ENCODE peak calls at places on chromosome 17, in five cellular contexts. E, L, V, J and F are unnamed samples.

GRCh38 chr17:17440938-17441730 is 35.7 kb upstream of the MED9 start:
- DNase-seq in E (no peak), L (no peak), V (no peak), J (no peak), F (peak; percentile 13)

GRCh38 chr17:15398291-15398690 is 56.9 kb upstream of the TEKT3 start:
- DNase-seq in J (no peak), E (no peak), L (peak; percentile 60), V (no peak), F (peak; percentile 81)

GRCh38 chr17:17387017-17387416 is 83.8 kb downstream of the NT5M start:
- DNase-seq in E (peak; percentile 48), L (no peak), V (no peak), J (no peak), F (no peak)

GRCh38 chr17:82146663-82147654 is 48.9 kb upstream of the FASN start:
- DNase-seq in L (no peak), V (no peak), J (no peak), E (no peak), F (no peak)

GRCh38 chr17:80527016-80527645 is 17.5 kb upstream of the RPTOR start:
- DNase-seq in J (no peak), L (no peak), V (no peak), E (no peak), F (no peak)

GRCh38 chr17:50721194-50722010 is 2.0 kb downstream of the LUC7L3 start:
- DNase-seq in L (no peak), J (no peak), E (no peak), V (no peak), F (no peak)

GRCh38 chr17:27319536-27320221 is 25.8 kb downstream of the WSB1 start:
- DNase-seq in L (peak; percentile 96), J (peak; percentile 74), E (peak; percentile 68), V (peak; percentile 67), F (peak; percentile 75)

GRCh38 chr17:10737168-10737622 is 7.4 kb upstream of the TMEM220 start:
- DNase-seq in V (peak; percentile 52), L (peak; percentile 40), E (peak; percentile 92), J (peak; percentile 81), F (peak; percentile 69)

GRCh38 chr17:50312311-50312710 is 33.6 kb upstream of the XYLT2 start:
- DNase-seq in E (no peak), J (no peak), L (no peak), V (no peak), F (no peak)

GRCh38 chr17:2707721-2708584 is 3.6 kb downstream of the CLUH start:
- DNase-seq in V (no peak), J (no peak), E (peak; percentile 35), L (peak; percentile 99), F (peak; percentile 90)

GRCh38 chr17:9406046-9406631 is 169.5 kb downstream of the STX8 start:
- DNase-seq in J (no peak), L (no peak), E (no peak), V (no peak), F (no peak)

GRCh38 chr17:13545941-13546340 is 55.8 kb downstream of the HS3ST3A1 start:
- DNase-seq in L (no peak), V (no peak), E (no peak), J (no peak), F (no peak)

GRCh38 chr17:81207610-81208581 is 14.9 kb downstream of the CEP131 start:
- DNase-seq in J (no peak), V (no peak), E (no peak), L (no peak), F (no peak)

GRCh38 chr17:37340804-37341203 is 35.0 kb upstream of the C17orf78 start:
- DNase-seq in V (no peak), J (no peak), L (no peak), E (no peak), F (no peak)

GRCh38 chr17:362721-363120 is 10.1 kb upstream of the RPH3AL start:
- DNase-seq in E (no peak), V (no peak), J (no peak), L (no peak), F (no peak)

GRCh38 chr17:31550389-31551056 is 159.0 kb downstream of the RAB11FIP4 start:
- DNase-seq in E (no peak), J (no peak), L (no peak), V (no peak), F (no peak)

GRCh38 chr17:80943346-80944145 is 48.1 kb upstream of the CHMP6 start:
- DNase-seq in J (no peak), E (no peak), L (no peak), V (peak; percentile 9), F (peak; percentile 6)

GRCh38 chr17:79907217-79907715 is 68.0 kb upstream of the CBX4 start:
- DNase-seq in J (no peak), V (no peak), L (no peak), E (no peak), F (no peak)

GRCh38 chr17:31830971-31831755 is 27.9 kb downstream of the COPRS start:
- DNase-seq in L (no peak), V (no peak), E (no peak), J (no peak), F (no peak)

GRCh38 chr17:7969434-7969833 is 33.0 kb upstream of the GUCY2D start:
- DNase-seq in J (no peak), E (no peak), V (no peak), L (no peak), F (no peak)

GRCh38 chr17:76268991-76269981 is 4.1 kb downstream of the UBALD2 start:
- DNase-seq in V (no peak), J (no peak), E (no peak), L (peak; percentile 72), F (no peak)
- H3K4me3 ChIP-seq in V (no peak overlapping the region), J (no peak overlapping the region), E (no peak overlapping the region), L (no peak overlapping the region), F (no peak overlapping the region)

GRCh38 chr17:41773190-41773588 is 13.3 kb downstream of the JUP start:
- DNase-seq in E (peak; percentile 93), L (peak; percentile 62), V (peak; percentile 69), J (peak; percentile 63), F (peak; percentile 46)
- H3K4me1 ChIP-seq in E (peaks cover 56% of the 10 kb centered on the region), L (peaks cover 61% of the 10 kb centered on the region), V (no peaks in the 10 kb centered on the region), J (peaks cover 10% of the 10 kb centered on the region), F (peaks cover 4% of the 10 kb centered on the region)

GRCh38 chr17:59456923-59457615 is 108.3 kb upstream of the DHX40 start:
- DNase-seq in E (no peak), V (no peak), L (no peak), J (no peak), F (no peak)
- H3K4me3 ChIP-seq in E (no peak overlapping the region), V (no peak overlapping the region), L (no peak overlapping the region), J (no peak overlapping the region), F (no peak overlapping the region)

GRCh38 chr17:39781028-39781800 is 43.5 kb downstream of the GRB7 start:
- DNase-seq in V (no peak), E (no peak), J (no peak), L (no peak), F (no peak)
- H3K4me1 ChIP-seq in V (no peaks in the 10 kb centered on the region), E (no peaks in the 10 kb centered on the region), J (no peaks in the 10 kb centered on the region), L (no peaks in the 10 kb centered on the region), F (no peaks in the 10 kb centered on the region)

GRCh38 chr17:72977768-72978417 is 114.6 kb downstream of the SLC39A11 start:
- DNase-seq in J (no peak), L (no peak), E (no peak), V (no peak), F (no peak)
- H3K4me3 ChIP-seq in J (no peak overlapping the region), L (no peak overlapping the region), E (no peak overlapping the region), V (no peak overlapping the region), F (no peak overlapping the region)

DNA sequence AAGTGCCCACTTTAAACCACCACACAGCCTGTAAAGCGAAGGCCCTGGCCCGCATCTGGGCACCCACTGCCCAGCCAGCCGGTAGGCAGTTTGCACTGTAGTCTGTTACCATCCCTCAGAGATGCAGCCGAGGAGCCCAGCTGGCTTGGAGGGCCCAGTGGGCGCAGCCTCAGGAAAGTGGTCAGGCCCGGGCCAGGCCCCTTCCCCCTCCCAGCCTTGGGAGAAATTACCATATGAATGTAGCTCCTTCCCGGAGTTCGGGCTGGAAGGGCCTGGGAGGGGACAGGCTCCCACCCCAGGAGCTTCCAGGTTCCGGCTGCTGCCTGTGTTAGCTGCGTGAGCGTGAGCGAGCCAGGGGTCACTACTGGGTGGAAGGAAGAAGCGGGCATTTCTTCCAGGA is 325.4 kb downstream of the SEC14L1 start:
- DNase-seq in L (no peak), J (no peak), E (no peak), V (no peak), F (no peak)
- H3K4me1 ChIP-seq in L (peaks cover 28% of the 10 kb centered on the region), J (peaks cover 6% of the 10 kb centered on the region), E (peaks cover 29% of the 10 kb centered on the region), V (no peaks in the 10 kb centered on the region), F (peaks cover 29% of the 10 kb centered on the region)

DNA sequence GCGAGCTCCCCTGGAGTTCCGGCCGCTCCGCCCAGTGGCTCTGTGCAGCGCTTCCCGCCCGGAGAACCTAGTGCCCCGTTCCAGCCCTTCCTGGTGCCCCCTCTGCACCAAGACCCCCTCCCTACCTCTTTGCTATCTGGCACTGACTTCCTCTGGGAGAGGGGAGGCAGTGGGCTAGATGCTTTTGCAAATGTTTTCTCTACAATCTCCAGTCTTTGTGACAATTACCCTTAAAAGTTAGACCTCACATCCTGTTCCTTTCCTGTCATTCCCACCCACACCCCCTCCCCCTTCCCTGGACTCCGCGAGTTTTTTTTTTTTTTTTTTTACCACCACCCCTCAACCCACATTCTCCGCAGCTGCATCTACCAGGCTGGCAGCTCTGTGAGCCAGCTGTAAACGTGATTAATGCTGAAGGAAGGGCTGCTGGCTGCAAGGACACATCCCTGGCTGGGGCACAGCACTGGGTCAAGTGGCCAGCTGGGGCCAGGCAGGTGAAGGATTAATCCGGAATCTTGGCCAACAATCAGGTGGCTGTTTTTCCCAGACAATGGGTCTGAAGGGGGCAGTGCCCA is 101.5 kb downstream of the MGAT5B start:
- DNase-seq in V (no peak), E (no peak), L (no peak), J (no peak), F (peak; percentile 54)
- H3K4me3 ChIP-seq in V (no peak overlapping the region), E (no peak overlapping the region), L (peak overlapping the region; percentile 18), J (no peak overlapping the region), F (no peak overlapping the region)

GRCh38 chr17:48022906-48023305 is 14.7 kb downstream of the COPZ2 start:
- DNase-seq in L (no peak), E (no peak), J (no peak), V (no peak), F (no peak)
- H3K4me1 ChIP-seq in L (peaks cover 33% of the 10 kb centered on the region), E (peaks cover 35% of the 10 kb centered on the region), J (no peaks in the 10 kb centered on the region), V (peaks cover 6% of the 10 kb centered on the region), F (peaks cover 37% of the 10 kb centered on the region)

DNA sequence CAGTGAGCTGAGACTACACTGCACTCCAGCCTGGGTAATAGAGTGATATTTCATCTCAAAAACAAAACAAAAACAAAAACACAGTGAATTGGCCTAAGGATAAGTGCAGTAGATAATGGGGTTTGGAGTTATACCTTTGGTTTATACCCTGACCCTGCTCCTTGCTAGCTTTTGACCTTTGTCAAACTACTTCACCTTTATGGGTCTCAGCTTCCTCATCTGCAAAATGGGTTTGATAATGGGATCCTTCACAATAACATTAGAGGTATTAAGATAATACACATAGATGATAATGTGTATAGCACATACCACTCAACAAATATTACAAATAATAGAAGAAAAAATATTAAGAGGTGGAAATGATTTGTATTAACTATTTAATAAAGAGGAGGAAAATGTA is 85.9 kb downstream of the STXBP4 start:
- DNase-seq in J (no peak), V (no peak), E (no peak), L (no peak), F (no peak)
- H3K4me3 ChIP-seq in J (no peak overlapping the region), V (no peak overlapping the region), E (no peak overlapping the region), L (no peak overlapping the region), F (no peak overlapping the region)